ENCODE peak calls at places on chromosomes 16 and 17, in four cellular contexts. L is neural progenitor cell, B is NT2/D1, K is psoas muscle. P is an unnamed sample.

GRCh38 chr16:96935-97381 is 18.9 kb downstream of the MPG start:
- DNase-seq in B (peak; percentile 79), K (peak; percentile 97), L (peak; percentile 96), P (peak; percentile 99)

GRCh38 chr17:36085710-36086268 is 4.2 kb downstream of the CCL3 start:
- DNase-seq in L (no peak), K (no peak), B (no peak), P (no peak)

GRCh38 chr16:381788-382717 is at the start of gene PGAP6:
- DNase-seq in L (peak; percentile 84), B (no peak), K (peak; percentile 85), P (peak; percentile 97)

GRCh38 chr17:40841246-40841645 is 18.8 kb upstream of the KRT10 start:
- DNase-seq in B (no peak), K (no peak), L (no peak), P (no peak)

GRCh38 chr17:50523208-50523607 is 9.3 kb upstream of the EPN3 start:
- DNase-seq in K (no peak), L (no peak), B (no peak), P (no peak)

GRCh38 chr17:31524926-31525800 is 133.7 kb downstream of the RAB11FIP4 start:
- DNase-seq in L (peak; percentile 92), B (peak; percentile 71), K (peak; percentile 92), P (peak; percentile 97)

GRCh38 chr17:52410781-52411180 is 252.3 kb upstream of the CA10 start:
- DNase-seq in B (no peak), L (no peak), K (no peak), P (no peak)

GRCh38 chr17:63826468-63827001 is 696 bp upstream of the PSMC5 start:
- DNase-seq in L (peak; percentile 49), B (no peak), K (no peak), P (peak; percentile 44)

GRCh38 chr17:41793749-41794602 is 7.5 kb upstream of the JUP start:
- DNase-seq in K (no peak), L (peak; percentile 79), B (no peak), P (peak; percentile 82)

GRCh38 chr17:43457362-43457692 is 26.4 kb upstream of the DHX8 start:
- DNase-seq in B (no peak), L (no peak), K (no peak), P (no peak)

GRCh38 chr17:59366040-59366757 is 34.7 kb downstream of the YPEL2 start:
- DNase-seq in L (peak; percentile 91), K (no peak), B (peak; percentile 91), P (peak; percentile 90)
- H3K4me3 ChIP-seq in L (peak overlapping the region; percentile 41), K (peak overlapping the region; percentile 28), B (no peak overlapping the region), P (no peak overlapping the region)

DNA sequence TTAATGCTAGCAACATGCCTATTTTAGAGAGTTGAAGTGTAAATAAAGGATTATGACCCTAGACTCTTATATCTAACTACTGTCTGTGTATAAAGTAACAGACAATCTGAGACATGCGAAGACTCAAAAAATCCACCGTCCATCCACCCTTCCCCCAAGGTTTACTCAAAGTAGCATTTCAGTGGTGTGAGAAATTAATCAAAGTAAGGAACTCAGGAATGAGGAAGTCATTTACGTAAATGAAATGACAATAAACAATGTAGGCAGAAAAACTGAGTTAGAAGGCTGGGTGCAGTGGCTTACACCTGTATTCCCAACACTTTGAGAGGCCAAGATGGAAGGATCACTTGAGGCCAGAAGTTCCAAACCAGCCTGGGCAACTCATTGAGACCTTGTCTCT is 19.8 kb upstream of the NTN1 start:
- DNase-seq in L (no peak), K (no peak), B (no peak), P (no peak)
- H3K27me3 ChIP-seq in L (peaks cover 75% of the 10 kb centered on the region), K (peaks cover 61% of the 10 kb centered on the region), B (peaks cover 55% of the 10 kb centered on the region), P (peaks cover 53% of the 10 kb centered on the region)

GRCh38 chr17:76996741-76997694 is 128.8 kb downstream of the MGAT5B start:
- DNase-seq in K (no peak), L (no peak), B (no peak), P (no peak)

GRCh38 chr17:76993636-76994035 is 125.4 kb downstream of the MGAT5B start:
- DNase-seq in B (no peak), K (no peak), L (no peak), P (no peak)

GRCh38 chr17:76997981-76998531 is 129.9 kb downstream of the MGAT5B start:
- DNase-seq in L (no peak), B (no peak), K (no peak), P (no peak)

GRCh38 chr17:76994237-76994637 is 126.0 kb downstream of the MGAT5B start:
- DNase-seq in L (peak; percentile 56), B (no peak), K (no peak), P (no peak)

DNA sequence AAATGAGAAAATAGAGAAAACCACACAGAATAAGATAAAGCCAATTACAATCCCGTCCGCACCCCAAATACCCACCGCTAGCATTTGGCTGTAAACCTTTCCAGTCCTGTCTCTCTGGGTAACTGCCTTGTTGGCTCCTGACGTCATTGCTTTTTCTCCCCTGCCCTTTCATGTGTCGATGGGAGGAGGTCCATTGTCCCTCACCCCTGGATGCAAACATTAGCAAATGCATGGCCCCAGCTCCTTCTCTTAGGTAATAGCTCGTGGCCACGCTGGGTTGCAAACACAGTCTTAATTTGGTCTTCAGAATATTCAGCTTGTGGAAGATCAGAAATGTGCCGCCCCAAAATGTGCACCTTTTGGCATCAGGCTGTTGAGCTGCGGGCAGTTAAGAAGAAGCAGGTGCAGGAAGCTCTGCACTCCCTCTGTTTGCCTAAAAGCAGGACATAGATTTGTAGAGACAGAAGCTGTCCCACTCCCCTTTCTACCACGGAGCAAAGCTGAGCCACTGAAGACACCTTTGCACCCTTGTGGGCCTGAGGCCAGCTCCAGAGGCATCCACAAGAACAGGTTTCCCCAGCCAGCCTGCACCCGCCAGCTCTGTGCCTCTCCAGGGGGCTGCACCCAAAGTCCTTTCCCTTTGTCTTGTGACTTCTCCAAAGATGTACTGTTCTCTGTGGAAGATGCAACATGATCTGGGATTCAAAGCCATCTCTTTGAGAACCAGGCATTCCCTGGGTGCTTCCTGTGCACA is 127.3 kb downstream of the MGAT5B start:
- DNase-seq in K (no peak), L (peak; percentile 50), B (peak; percentile 85), P (peak; percentile 81)
- H3K4me3 ChIP-seq in K (no peak overlapping the region), L (no peak overlapping the region), B (peak overlapping the region; percentile 8), P (no peak overlapping the region)

GRCh38 chr17:46819906-46820351 is 1.4 kb upstream of the WNT3 start:
- DNase-seq in L (peak; percentile 56), K (no peak), B (no peak), P (peak; percentile 75)
- H3K27me3 ChIP-seq in L (peaks cover 100% of the 10 kb centered on the region), K (peaks cover 79% of the 10 kb centered on the region), B (peaks cover 94% of the 10 kb centered on the region), P (peaks cover 35% of the 10 kb centered on the region)

GRCh38 chr16:85607796-85608514 is 5.2 kb upstream of the GSE1 start:
- DNase-seq in B (no peak), K (no peak), L (no peak), P (no peak)

GRCh38 chr16:85608515-85608885 is 4.6 kb upstream of the GSE1 start:
- DNase-seq in B (no peak), L (no peak), K (no peak), P (no peak)

GRCh38 chr16:85605912-85606841 is 6.9 kb upstream of the GSE1 start:
- DNase-seq in B (no peak), L (no peak), K (no peak), P (no peak)

GRCh38 chr16:85607331-85607765 is 5.8 kb upstream of the GSE1 start:
- DNase-seq in L (peak; percentile 91), B (peak; percentile 86), K (no peak), P (peak; percentile 91)

GRCh38 chr16:85606920-85607319 is 6.2 kb upstream of the GSE1 start:
- DNase-seq in B (no peak), K (no peak), L (no peak), P (peak; percentile 78)
- H3K4me3 ChIP-seq in B (peak overlapping the region; percentile 10), K (no peak overlapping the region), L (peak overlapping the region; percentile 33), P (peak overlapping the region; percentile 27)

DNA sequence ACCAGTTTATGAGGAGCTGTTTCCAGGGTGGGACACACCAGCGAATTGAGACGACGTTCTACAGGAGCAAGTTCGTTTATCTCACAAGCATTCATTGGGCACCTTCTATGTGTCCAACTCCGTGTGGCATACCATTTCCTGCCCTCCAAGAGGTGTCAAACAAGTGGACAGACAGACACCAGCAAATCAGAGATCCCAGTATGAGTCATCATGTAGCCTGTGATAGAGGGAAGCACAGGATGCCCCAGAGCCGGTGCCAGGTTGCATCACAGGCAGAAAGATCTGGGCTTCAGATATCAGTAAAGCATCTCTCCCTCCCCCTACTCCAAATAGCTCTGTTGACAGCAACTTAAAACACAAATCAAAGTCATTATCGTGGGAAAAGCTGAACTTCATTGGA is 31.8 kb upstream of the MAF start:
- DNase-seq in K (no peak), L (no peak), B (no peak), P (no peak)
- H3K27me3 ChIP-seq in K (no peaks in the 10 kb centered on the region), L (no peaks in the 10 kb centered on the region), B (no peaks in the 10 kb centered on the region), P (no peaks in the 10 kb centered on the region)

GRCh38 chr17:7579839-7580630 is 597 bp downstream of the CD68 start:
- DNase-seq in B (no peak), L (no peak), K (no peak), P (peak; percentile 44)
- H3K4me3 ChIP-seq in B (no peak overlapping the region), L (no peak overlapping the region), K (peak overlapping the region; percentile 41), P (no peak overlapping the region)

DNA sequence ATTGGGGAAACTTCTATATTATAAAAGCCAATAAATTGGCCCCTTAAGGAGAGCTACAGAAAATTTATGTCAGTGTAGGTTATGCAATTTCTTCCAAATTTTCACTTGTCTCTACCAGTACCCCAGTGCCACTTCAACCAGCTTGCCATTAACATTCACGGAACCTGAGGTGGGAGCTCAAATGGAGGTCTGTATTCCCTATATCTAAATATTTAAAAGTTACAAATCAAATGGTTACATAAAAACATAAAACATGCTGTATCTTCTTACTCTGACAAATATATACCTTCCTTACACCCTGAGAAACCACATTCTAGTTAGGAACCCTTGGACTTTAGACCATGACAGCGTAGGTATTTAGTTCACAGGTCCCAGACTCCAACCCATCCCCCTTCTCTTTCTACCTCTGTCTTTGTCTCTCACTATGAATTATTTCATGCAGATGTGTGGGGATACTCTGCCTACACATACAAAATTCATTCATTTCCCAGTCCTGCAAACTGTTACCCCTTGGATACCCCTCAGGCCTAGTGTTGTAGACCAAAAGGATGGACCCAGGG is 127.8 kb upstream of the PMFBP1 start:
- DNase-seq in L (no peak), B (no peak), K (no peak), P (no peak)
- H3K27me3 ChIP-seq in L (no peaks in the 10 kb centered on the region), B (no peaks in the 10 kb centered on the region), K (no peaks in the 10 kb centered on the region), P (no peaks in the 10 kb centered on the region)

GRCh38 chr16:4323845-4324478 is 8.1 kb downstream of the GLIS2 start:
- DNase-seq in B (no peak), K (peak; percentile 80), L (peak; percentile 74), P (peak; percentile 97)
- H3K4me3 ChIP-seq in B (no peak overlapping the region), K (no peak overlapping the region), L (no peak overlapping the region), P (no peak overlapping the region)

DNA sequence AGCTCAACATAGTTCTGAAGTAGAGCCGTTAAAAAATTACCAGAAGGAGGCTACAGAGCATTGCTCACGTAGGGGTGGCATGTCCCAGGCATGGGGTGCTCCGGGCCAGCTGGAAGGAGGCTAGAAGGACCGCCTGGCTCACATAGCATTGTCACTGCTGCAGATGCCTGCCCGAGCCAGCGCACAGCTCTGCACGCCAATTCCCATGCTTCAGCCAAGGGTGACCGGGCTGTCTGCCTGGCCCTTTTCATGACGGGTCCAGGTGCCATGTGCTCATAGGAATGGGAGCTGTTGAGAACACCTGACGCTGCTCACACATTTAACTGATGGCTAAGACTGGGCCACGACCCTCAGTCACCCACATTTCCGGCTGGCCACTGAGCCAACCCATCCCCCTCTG is 228.9 kb upstream of the FOXF1 start:
- DNase-seq in B (no peak), K (no peak), L (no peak), P (peak; percentile 25)
- H3K27me3 ChIP-seq in B (peaks cover 23% of the 10 kb centered on the region), K (peaks cover 29% of the 10 kb centered on the region), L (peaks cover 65% of the 10 kb centered on the region), P (peaks cover 27% of the 10 kb centered on the region)